ENCODE peak calls at places on chromosomes 7 and 10, in five cellular contexts. I is fibroblast of lung, E is adrenal gland, Z is AG04449, K is right atrium auricular region. F is an unnamed sample.

GRCh38 chr10:99558708-99559107 is 26.0 kb downstream of the NKX2-3 start:
- DNase-seq in K (no peak), E (no peak), Z (no peak), I (no peak), F (no peak)

GRCh38 chr7:12423355-12423994 is 19.8 kb upstream of the VWDE start:
- DNase-seq in I (peak), Z (no peak), K (no peak), E (no peak), F (peak)

GRCh38 chr10:103044942-103045489 is 126.9 kb downstream of the CNNM2 start:
- DNase-seq in K (no peak), Z (peak), I (peak), E (no peak), F (peak)

GRCh38 chr7:140165422-140165821 is 11.4 kb downstream of the KDM7A start:
- DNase-seq in I (peak), Z (peak), K (no peak), E (no peak), F (peak)

GRCh38 chr10:100374137-100374655 is 27.2 kb downstream of the SCD start:
- DNase-seq in K (no peak), Z (no peak), E (no peak), I (no peak), F (no peak)

GRCh38 chr7:104551226-104551625 is 222.8 kb downstream of the LHFPL3 start:
- DNase-seq in K (no peak), E (no peak), I (no peak), Z (no peak), F (no peak)

GRCh38 chr7:28957064-28957821 is 887 bp downstream of the TRIL start:
- DNase-seq in K (no peak), I (peak), E (no peak), Z (no peak), F (no peak)

GRCh38 chr10:16698457-16698856 is 118.8 kb downstream of the RSU1 start:
- DNase-seq in Z (no peak), K (no peak), E (no peak), I (no peak), F (no peak)

GRCh38 chr7:20144801-20145200 is 72.4 kb downstream of the MACC1 start:
- DNase-seq in K (no peak), I (no peak), Z (no peak), E (no peak), F (no peak)

GRCh38 chr7:122626785-122627184 is 72.1 kb downstream of the RNF133 start:
- DNase-seq in K (no peak), Z (no peak), E (no peak), I (no peak), F (no peak)

GRCh38 chr7:122632238-122632637 is 66.7 kb downstream of the RNF133 start:
- DNase-seq in I (no peak), K (no peak), E (no peak), Z (no peak), F (no peak)

GRCh38 chr7:122628651-122629411 is 70.1 kb downstream of the RNF133 start:
- DNase-seq in K (no peak), E (no peak), Z (no peak), I (peak), F (no peak)

GRCh38 chr7:122633472-122633871 is 65.4 kb downstream of the RNF133 start:
- DNase-seq in Z (no peak), E (no peak), K (no peak), I (no peak), F (no peak)

GRCh38 chr7:122629412-122629953 is 69.4 kb downstream of the RNF133 start:
- DNase-seq in I (no peak), E (no peak), K (no peak), Z (no peak), F (no peak)
- TF ChIP-seq CTCF in I (no peak), E (no peak), K (no peak), Z (no peak), F (no peak)

GRCh38 chr7:43303740-43304241 is 191.3 kb downstream of the HECW1 start:
- DNase-seq in I (peak), K (no peak), Z (no peak), E (no peak), F (no peak)

GRCh38 chr7:43313628-43314378 is 201.4 kb downstream of the HECW1 start:
- DNase-seq in E (no peak), I (no peak), K (no peak), Z (no peak), F (no peak)

GRCh38 chr7:43311694-43312093 is 199.2 kb downstream of the HECW1 start:
- DNase-seq in I (no peak), K (no peak), Z (no peak), E (no peak), F (no peak)

GRCh38 chr7:43307522-43307921 is 195.1 kb downstream of the HECW1 start:
- DNase-seq in I (no peak), Z (no peak), K (no peak), E (no peak), F (no peak)

GRCh38 chr7:43308913-43309789 is 196.7 kb downstream of the HECW1 start:
- DNase-seq in I (no peak), E (no peak), K (no peak), Z (no peak), F (no peak)
- TF ChIP-seq CTCF in I (no peak), E (no peak), K (no peak), Z (no peak), F (no peak)

DNA sequence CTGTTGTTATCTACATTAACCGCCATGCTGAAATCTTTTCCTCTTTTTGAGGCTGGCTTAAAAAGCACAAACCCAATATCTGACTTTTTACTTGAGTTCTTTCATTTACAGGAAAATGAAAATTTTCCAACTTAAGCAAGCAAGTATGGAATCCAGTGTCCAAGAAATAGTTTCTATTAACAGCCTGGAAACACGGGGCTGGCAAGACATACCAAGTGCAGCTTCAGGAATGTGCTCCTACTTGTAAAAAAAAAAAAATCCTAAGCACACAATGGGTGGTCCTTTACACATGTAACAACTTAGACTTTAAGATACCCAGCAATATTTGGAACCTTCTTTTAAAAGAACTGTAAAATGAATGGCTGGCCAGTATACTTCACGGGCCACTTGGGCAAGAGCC is 236.6 kb upstream of the TMEM72 start:
- DNase-seq in Z (no peak), I (peak), E (no peak), K (no peak), F (no peak)
- TF ChIP-seq CTCF in Z (no peak), I (no peak), E (no peak), K (no peak), F (no peak)

DNA sequence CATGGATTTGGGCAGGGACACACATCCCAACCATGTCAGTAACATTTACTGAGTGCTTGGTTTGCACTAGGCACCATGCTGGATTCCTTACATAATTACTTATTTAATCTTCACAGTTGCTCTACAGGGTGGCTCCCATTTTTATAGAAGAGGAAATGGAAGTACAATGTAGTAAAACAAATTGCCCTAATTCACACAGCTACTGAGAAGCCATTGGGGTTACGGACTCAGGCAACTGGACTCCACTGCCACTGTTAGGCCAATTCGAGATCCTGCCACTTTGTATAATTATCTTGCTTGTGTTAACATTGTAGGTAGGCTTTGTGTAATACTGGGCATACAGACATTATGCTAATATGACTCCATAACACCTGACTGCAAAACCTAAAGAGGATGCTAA is 8.9 kb upstream of the ESYT2 start:
- DNase-seq in I (no peak), Z (no peak), E (no peak), K (no peak), F (no peak)
- TF ChIP-seq CTCF in I (no peak), Z (no peak), E (no peak), K (no peak), F (no peak)

GRCh38 chr7:154757756-154758155 is 245.2 kb downstream of the PAXIP1 start:
- DNase-seq in I (no peak), E (no peak), K (no peak), Z (no peak), F (no peak)

GRCh38 chr7:154765118-154765517 is 237.8 kb downstream of the PAXIP1 start:
- DNase-seq in E (no peak), K (no peak), Z (no peak), I (no peak), F (no peak)

GRCh38 chr7:154759989-154760388 is 242.9 kb downstream of the PAXIP1 start:
- DNase-seq in Z (no peak), E (no peak), I (no peak), K (no peak), F (no peak)
- TF ChIP-seq CTCF in Z (no peak), E (no peak), I (no peak), K (no peak), F (no peak)

GRCh38 chr10:112260831-112261230 is 22.4 kb upstream of the TECTB start:
- DNase-seq in E (no peak), Z (no peak), I (no peak), K (no peak), F (no peak)

GRCh38 chr10:112262556-112262955 is 20.6 kb upstream of the TECTB start:
- DNase-seq in I (peak), E (no peak), Z (no peak), K (no peak), F (no peak)

GRCh38 chr10:112258407-112258806 is 24.8 kb upstream of the TECTB start:
- DNase-seq in I (no peak), K (no peak), E (no peak), Z (no peak), F (no peak)

GRCh38 chr10:112259688-112260087 is 23.5 kb upstream of the TECTB start:
- DNase-seq in I (no peak), K (no peak), E (no peak), Z (no peak), F (no peak)

GRCh38 chr10:112261281-112261822 is 21.8 kb upstream of the TECTB start:
- DNase-seq in Z (peak), I (peak), E (peak), K (no peak), F (peak)
- TF ChIP-seq CTCF in Z (no peak), I (no peak), E (no peak), K (no peak), F (no peak)

DNA sequence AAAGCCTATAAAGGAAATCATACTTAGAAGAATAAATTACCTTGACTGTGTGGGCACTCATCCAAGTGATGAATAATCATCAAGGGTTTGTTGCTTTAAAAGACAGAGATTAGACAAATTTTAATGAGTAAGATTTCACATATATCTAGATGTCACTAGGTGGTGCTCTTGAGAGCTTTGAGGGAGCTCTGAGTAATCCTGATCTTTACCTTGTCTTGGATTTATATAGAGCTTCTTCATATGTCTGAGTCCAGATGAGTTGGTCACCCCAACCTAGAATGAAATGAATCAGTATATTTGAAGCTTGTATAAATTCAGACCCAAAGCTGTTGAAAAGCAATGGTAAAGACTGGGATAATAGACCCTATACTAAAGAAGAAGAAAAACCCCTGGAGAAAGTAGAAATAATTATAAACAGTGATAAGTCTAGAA is 3.7 kb downstream of the AGR2 start:
- DNase-seq in Z (peak), I (peak), K (no peak), E (peak), F (peak)
- TF ChIP-seq CTCF in Z (peak), I (peak), K (peak), E (peak), F (peak)

DNA sequence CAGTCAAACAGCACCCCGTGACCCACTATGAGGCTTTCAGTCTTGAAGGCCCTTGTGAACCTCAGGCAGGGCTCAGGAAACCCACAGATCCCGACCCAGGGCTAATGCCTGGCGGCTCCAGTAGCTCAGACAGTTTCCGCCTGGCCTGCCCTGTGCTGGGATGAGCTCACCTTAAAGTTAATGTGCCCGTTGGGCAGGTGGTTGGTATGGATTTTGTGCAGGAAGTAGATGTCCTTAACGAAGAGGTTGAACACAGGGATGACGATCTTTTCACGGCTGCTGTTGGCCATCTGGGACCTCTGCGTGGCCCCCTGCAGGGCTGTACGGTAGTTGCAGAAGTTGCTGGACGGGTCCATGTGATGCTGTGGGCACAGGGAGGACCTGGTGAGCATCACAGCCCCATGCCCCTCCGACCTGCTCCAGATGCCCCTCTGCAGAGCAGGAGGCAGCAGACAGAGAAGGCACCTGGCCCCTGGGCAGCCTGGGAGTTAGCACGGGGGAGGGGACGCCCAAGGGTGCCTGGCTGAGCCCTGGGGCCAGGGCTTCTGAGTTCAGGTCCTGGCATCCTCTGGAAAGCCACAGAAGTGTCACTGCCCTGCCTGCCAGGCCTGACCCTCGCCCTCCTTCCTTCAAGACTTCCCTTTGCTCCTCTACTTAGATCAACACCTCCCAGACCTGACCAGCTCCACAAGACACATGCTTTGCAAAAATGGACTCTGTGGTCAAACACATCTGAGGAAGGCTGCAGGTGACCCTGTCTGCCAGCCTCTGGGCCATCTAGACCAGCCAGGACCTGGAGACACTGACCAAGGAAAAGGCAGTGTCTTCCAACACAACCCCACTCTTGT is 59.8 kb downstream of the CSGALNACT2 start:
- DNase-seq in Z (no peak), I (no peak), K (peak), E (no peak), F (no peak)
- TF ChIP-seq CTCF in Z (peak), I (peak), K (no peak), E (no peak), F (peak)